ENCODE peak calls at places on chromosomes 3 and 15, in nine cellular contexts. B is activated T-cell treated with anti-CD3 and anti-CD28 coated beads, Interleukin-2, amount 50 U/mL, for 4 hours; Q is Right ventricle myocardium inferior; F is naive thymus-derived CD8-positive, alpha-beta T cell; N is T-helper 17 cell; Y is sciatic nerve; E is activated naive CD4-positive, alpha-beta T cell treated with anti-CD3 and anti-CD28 coated beads, Interleukin-2, amount 50 U/mL, for 72 hours; L is mucosa of descending colon; D is Panc1. J is an unnamed sample.

GRCh38 chr3:5057217-5057616 is 64.9 kb upstream of the ARL8B start:
- ATAC-seq in B (no peak), Q (no peak), F (no peak), N (no peak), Y (no peak), E (no peak), L (no peak), D (peak; percentile 12), J (no peak)

GRCh38 chr15:59298255-59298856 is 74.3 kb downstream of the MYO1E start:
- ATAC-seq in B (peak; percentile 90), Q (no peak), F (peak; percentile 19), N (peak; percentile 37), Y (no peak), E (peak; percentile 87), L (peak; percentile 3), D (no peak), J (peak; percentile 92)

GRCh38 chr3:187773233-187773962 is 28.1 kb upstream of the BCL6 start:
- ATAC-seq in B (no peak), Q (peak; percentile 20), F (no peak), N (no peak), Y (no peak), E (no peak), L (peak; percentile 34), D (no peak), J (peak; percentile 75)

GRCh38 chr15:87387681-87388240 is 868.8 kb downstream of the NTRK3 start:
- ATAC-seq in B (no peak), Q (no peak), F (no peak), N (no peak), Y (no peak), E (no peak), L (no peak), D (no peak), J (no peak)

GRCh38 chr3:139117136-139117675 is 72.5 kb upstream of the PRR23C start:
- ATAC-seq in B (no peak), Q (no peak), F (peak; percentile 41), N (peak; percentile 32), Y (no peak), E (peak; percentile 60), L (peak; percentile 82), D (peak; percentile 87), J (no peak)

GRCh38 chr3:102124301-102125158 is 275.2 kb downstream of the NFKBIZ start:
- ATAC-seq in B (no peak), Q (peak; percentile 68), F (no peak), N (no peak), Y (no peak), E (no peak), L (peak; percentile 49), D (no peak), J (no peak)

GRCh38 chr15:100818927-100819326 is 60.7 kb upstream of the ALDH1A3 start:
- ATAC-seq in B (no peak), Q (no peak), F (no peak), N (no peak), Y (peak; percentile 44), E (no peak), L (no peak), D (no peak), J (no peak)

GRCh38 chr3:85159376-85159775 is 200.6 kb downstream of the CADM2 start:
- ATAC-seq in B (no peak), Q (no peak), F (no peak), N (no peak), Y (no peak), E (no peak), L (peak; percentile 96), D (no peak), J (no peak)

GRCh38 chr3:56196700-56197099 is 271.6 kb downstream of the ERC2 start:
- ATAC-seq in B (no peak), Q (peak; percentile 76), F (no peak), N (no peak), Y (peak; percentile 86), E (no peak), L (no peak), D (no peak), J (no peak)

GRCh38 chr3:183120538-183121215 is 21.4 kb upstream of the MCCC1 start:
- ATAC-seq in B (no peak), Q (no peak), F (no peak), N (no peak), Y (no peak), E (no peak), L (no peak), D (no peak), J (no peak)

GRCh38 chr3:61601831-61602230 is 40.5 kb downstream of the PTPRG start:
- ATAC-seq in B (no peak), Q (peak; percentile 86), F (no peak), N (no peak), Y (peak; percentile 61), E (no peak), L (no peak), D (no peak), J (no peak)

GRCh38 chr15:46366360-46367007 is 731.7 kb downstream of the SQOR start:
- ATAC-seq in B (no peak), Q (no peak), F (no peak), N (no peak), Y (peak; percentile 66), E (no peak), L (no peak), D (no peak), J (no peak)

GRCh38 chr15:64640146-64640868 is 135.1 kb downstream of the RBPMS2 start:
- ATAC-seq in B (no peak), Q (no peak), F (no peak), N (no peak), Y (peak; percentile 60), E (peak; percentile 76), L (peak; percentile 81), D (no peak), J (no peak)

GRCh38 chr3:143084856-143085731 is 34.5 kb upstream of the CHST2 start:
- ATAC-seq in B (no peak), Q (no peak), F (no peak), N (no peak), Y (no peak), E (peak; percentile 45), L (peak; percentile 46), D (no peak), J (peak; percentile 86)

GRCh38 chr3:51581529-51581928 is 43.0 kb downstream of the RAD54L2 start:
- ATAC-seq in B (no peak), Q (no peak), F (no peak), N (no peak), Y (peak; percentile 22), E (no peak), L (no peak), D (no peak), J (no peak)

GRCh38 chr3:17841190-17841828 is 98.9 kb upstream of the TBC1D5 start:
- ATAC-seq in B (peak; percentile 84), Q (peak; percentile 78), F (peak; percentile 83), N (peak; percentile 79), Y (peak; percentile 87), E (peak; percentile 81), L (peak; percentile 90), D (peak; percentile 93), J (peak; percentile 83)

GRCh38 chr15:100771745-100772144 is 107.9 kb upstream of the ALDH1A3 start:
- ATAC-seq in B (no peak), Q (peak; percentile 60), F (no peak), N (no peak), Y (peak; percentile 41), E (no peak), L (peak; percentile 25), D (peak; percentile 73), J (no peak)

GRCh38 chr15:61069369-61070075 is 159.6 kb downstream of the RORA start:
- ATAC-seq in B (no peak), Q (peak; percentile 10), F (no peak), N (no peak), Y (peak; percentile 87), E (no peak), L (no peak), D (no peak), J (no peak)

J was measured in stimulated activated memory B cell treated with anti-CD40 and anti-IgM and Interleukin-4, amounts not matched to agents 10 μg/mL and 1 μg/mL and 100 μg/mL, for 72 hours.